ENCODE peak calls at places on chromosomes 2 and 18, in five cellular contexts. U is progenitor cell of endocrine pancreas, C is uterus, O is PC-3, R is NB4. S is an unnamed sample.

GRCh38 chr2:8817219-8817618 is 20.2 kb downstream of the KIDINS220 start:
- DNase-seq in C (no peak), R (no peak), O (no peak), U (no peak), S (no peak)

GRCh38 chr18:76494181-76494540 is 881 bp downstream of the ZNF516 start:
- DNase-seq in O (no peak), U (peak; percentile 47), C (peak; percentile 63), R (peak; percentile 87), S (peak; percentile 52)

GRCh38 chr2:231359948-231360347 is 35.6 kb upstream of the B3GNT7 start:
- DNase-seq in C (no peak), O (no peak), U (no peak), R (no peak), S (no peak)

GRCh38 chr18:27004056-27004829 is 138.7 kb upstream of the AQP4 start:
- DNase-seq in R (peak; percentile 15), C (no peak), O (peak; percentile 43), U (no peak), S (no peak)

GRCh38 chr18:58544616-58545337 is 84.1 kb downstream of the ALPK2 start:
- DNase-seq in U (no peak), O (no peak), C (no peak), R (no peak), S (no peak)

GRCh38 chr2:205712508-205712907 is 30.2 kb downstream of the NRP2 start:
- DNase-seq in O (peak; percentile 43), C (no peak), R (no peak), U (no peak), S (no peak)

GRCh38 chr18:62828091-62828640 is 112.8 kb downstream of the PHLPP1 start:
- DNase-seq in R (no peak), C (no peak), U (no peak), O (no peak), S (no peak)

GRCh38 chr18:25604909-25605247 is 252.9 kb upstream of the ZNF521 start:
- DNase-seq in U (no peak), O (no peak), C (no peak), R (no peak), S (no peak)

GRCh38 chr2:221501210-221501882 is 70.8 kb downstream of the EPHA4 start:
- DNase-seq in U (no peak), C (no peak), O (no peak), R (no peak), S (no peak)

GRCh38 chr2:30625600-30626208 is 178.7 kb downstream of the LCLAT1 start:
- DNase-seq in O (no peak), U (no peak), R (no peak), C (no peak), S (no peak)

GRCh38 chr2:3470856-3471737 is 48.2 kb downstream of the ADI1 start:
- DNase-seq in R (no peak), U (no peak), C (no peak), O (no peak), S (no peak)

GRCh38 chr2:25202290-25202689 is 33.9 kb upstream of the POMC start:
- DNase-seq in U (no peak), O (no peak), C (no peak), R (no peak), S (no peak)

GRCh38 chr2:28363676-28364075 is 29.0 kb upstream of the FOSL2 start:
- DNase-seq in U (no peak), O (no peak), R (no peak), C (no peak), S (no peak)

GRCh38 chr18:48163184-48164095 is 233.0 kb upstream of the SMAD2 start:
- DNase-seq in O (no peak), C (no peak), U (no peak), R (no peak), S (no peak)

GRCh38 chr18:53541924-53542323 is 682.5 kb downstream of the MBD2 start:
- DNase-seq in R (no peak), O (no peak), U (no peak), C (no peak), S (no peak)

GRCh38 chr2:188576657-188577056 is 285.0 kb downstream of the GULP1 start:
- DNase-seq in O (no peak), R (no peak), C (no peak), U (no peak), S (no peak)

GRCh38 chr18:11309172-11309571 is 159.8 kb upstream of the PIEZO2 start:
- DNase-seq in R (peak; percentile 35), U (no peak), C (no peak), O (peak; percentile 33), S (no peak)

GRCh38 chr18:9820719-9821118 is 65.1 kb upstream of the TXNDC2 start:
- DNase-seq in U (no peak), R (no peak), C (no peak), O (no peak), S (no peak)

GRCh38 chr18:9817286-9817685 is 68.5 kb upstream of the TXNDC2 start:
- DNase-seq in O (no peak), C (no peak), R (no peak), U (no peak), S (no peak)

GRCh38 chr18:9818423-9818734 is 67.4 kb upstream of the TXNDC2 start:
- DNase-seq in O (no peak), C (no peak), U (no peak), R (no peak), S (no peak)

GRCh38 chr18:9814431-9814830 is 71.3 kb upstream of the TXNDC2 start:
- DNase-seq in R (no peak), U (no peak), O (peak; percentile 91), C (no peak), S (no peak)

GRCh38 chr18:9817725-9818422 is 67.9 kb upstream of the TXNDC2 start:
- DNase-seq in R (no peak), U (no peak), C (no peak), O (no peak), S (no peak)
- TF ChIP-seq CTCF in R (no peak), U (no peak), C (no peak), O (no peak), S (no peak)

GRCh38 chr2:181574321-181574720 is 82.6 kb downstream of the CERKL start:
- DNase-seq in R (no peak), C (no peak), U (no peak), O (no peak), S (no peak)

GRCh38 chr2:181575650-181576025 is 81.3 kb downstream of the CERKL start:
- DNase-seq in O (no peak), R (peak; percentile 86), U (no peak), C (no peak), S (no peak)

GRCh38 chr2:181573140-181573736 is 83.7 kb downstream of the CERKL start:
- DNase-seq in R (peak; percentile 51), C (no peak), U (no peak), O (peak; percentile 65), S (peak; percentile 35)

GRCh38 chr2:181576431-181576830 is 80.5 kb downstream of the CERKL start:
- DNase-seq in O (no peak), C (no peak), R (no peak), U (no peak), S (no peak)

GRCh38 chr2:181575024-181575649 is 81.8 kb downstream of the CERKL start:
- DNase-seq in U (no peak), O (no peak), C (no peak), R (no peak), S (no peak)
- TF ChIP-seq CTCF in U (no peak), O (no peak), C (no peak), R (no peak), S (no peak)

DNA sequence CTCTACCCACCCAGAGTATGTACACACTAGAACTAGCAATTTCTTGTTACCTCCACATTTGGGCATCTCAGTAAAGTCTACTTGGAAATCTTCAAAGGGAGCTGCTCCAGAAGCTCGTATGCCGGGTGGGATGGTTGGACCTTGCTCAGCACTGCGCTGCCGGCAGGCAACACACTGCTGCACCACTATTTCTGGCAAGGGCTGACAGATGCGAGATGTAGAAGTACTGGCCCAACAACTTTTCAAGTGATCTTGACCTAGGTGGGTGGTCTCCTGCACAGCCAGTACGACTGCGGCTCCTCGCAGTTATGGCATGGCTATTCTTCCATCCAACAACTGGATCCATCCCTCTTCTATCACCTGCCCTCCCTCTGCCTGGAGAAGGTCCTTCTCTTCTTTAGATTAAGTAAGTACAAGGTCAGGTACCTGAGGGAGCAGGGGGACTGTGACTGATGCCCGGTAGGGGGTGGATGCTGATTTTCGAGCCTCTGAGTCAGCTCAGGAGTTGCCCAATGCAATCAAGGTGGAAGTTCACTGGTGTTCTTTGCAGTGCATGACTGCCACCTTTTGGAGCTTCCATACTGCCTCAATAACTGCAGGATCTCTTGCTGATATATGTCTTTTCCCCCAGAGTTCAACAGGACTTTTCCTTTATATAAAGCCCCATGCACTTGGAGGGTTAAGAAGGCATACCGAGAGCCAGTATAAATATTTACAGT is 100.4 kb upstream of the SLC1A4 start:
- DNase-seq in U (no peak), O (peak; percentile 96), R (peak; percentile 67), C (no peak), S (no peak)
- TF ChIP-seq CTCF in U (peak; percentile 19), O (peak; percentile 89), R (peak; percentile 31), C (peak; percentile 19), S (no peak)

DNA sequence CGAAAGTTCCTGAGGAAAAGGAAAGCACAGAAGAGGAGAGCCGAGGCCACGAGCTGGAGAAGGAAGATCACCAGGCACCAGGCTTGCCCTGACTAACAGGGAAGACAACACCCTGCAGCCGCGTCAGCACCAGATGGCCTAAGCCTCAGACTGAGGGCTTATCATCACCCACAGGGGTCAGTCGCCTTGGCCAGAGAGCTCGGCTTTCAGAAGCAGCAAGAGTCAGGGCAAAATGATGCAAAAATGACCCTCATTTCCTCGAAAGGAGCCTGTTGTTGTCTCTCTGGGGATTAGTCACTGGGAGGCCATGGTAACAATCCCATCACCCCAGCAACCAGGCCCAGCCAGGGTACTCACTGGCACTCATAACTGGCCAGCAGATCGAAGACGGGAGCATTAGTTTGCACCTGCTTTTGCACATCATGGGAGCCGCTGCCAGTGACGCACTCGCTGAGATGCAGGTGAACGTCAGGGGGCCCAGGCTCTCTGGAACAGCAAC is 42.7 kb upstream of the ZFP36L2 start:
- DNase-seq in U (no peak), O (no peak), C (peak; percentile 78), R (no peak), S (peak; percentile 18)
- TF ChIP-seq CTCF in U (no peak), O (no peak), C (no peak), R (no peak), S (no peak)

DNA sequence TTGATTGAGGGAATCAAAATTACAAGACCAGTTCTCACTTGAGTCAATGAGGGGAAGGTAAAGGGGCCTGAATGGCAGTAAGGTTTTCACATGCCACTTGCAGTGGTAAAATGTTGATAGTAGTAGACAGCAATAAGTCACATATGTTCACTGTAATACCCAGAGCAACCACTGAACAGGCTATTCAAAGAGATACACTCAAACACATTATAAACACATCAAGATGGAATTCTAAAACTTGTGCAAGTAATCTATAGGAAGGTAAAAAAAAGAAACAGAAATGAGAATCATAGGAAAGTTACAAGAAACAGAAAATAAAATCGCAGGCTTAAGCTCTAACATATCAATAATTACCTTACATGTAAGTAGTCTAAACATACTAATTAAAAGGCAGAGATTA is 86.6 kb upstream of the AFF3 start:
- DNase-seq in U (no peak), R (no peak), C (no peak), O (no peak), S (no peak)
- TF ChIP-seq CTCF in U (peak; percentile 28), R (no peak), C (no peak), O (peak; percentile 20), S (no peak)

S was measured in endothelial cell.